ENCODE peak calls at places on chromosomes 7 and 10, in nine cellular contexts. S is neural progenitor cell; P is fibroblast of pulmonary artery; Z is fibroblast of the conjunctiva; I is left lobe of liver; Q is activated effector memory CD4-positive, alpha-beta T cell treated with anti-CD3 and anti-CD28 coated beads, Interleukin-2, amount 50 U/mL, for 16 hours; W is neuronal stem cell; O is RWPE2; R is caudate nucleus. B is an unnamed sample.

GRCh38 chr10:26269754-26270153 is 53.2 kb downstream of the GAD2 start:
- DNase-seq in S (peak; percentile 73), P (peak; percentile 18), Z (no peak), I (no peak), Q (no peak), W (peak; percentile 30), O (no peak), R (no peak), B (no peak)

GRCh38 chr7:121069346-121070100 is 81.0 kb downstream of the CPED1 start:
- DNase-seq in S (no peak), P (peak; percentile 20), Z (no peak), I (no peak), Q (no peak), W (no peak), O (no peak), R (no peak), B (no peak)

GRCh38 chr10:58706836-58707235 is 194.2 kb downstream of the BICC1 start:
- DNase-seq in S (no peak), P (no peak), Z (no peak), I (no peak), Q (no peak), W (no peak), O (no peak), R (no peak), B (no peak)

GRCh38 chr10:48307584-48307983 is 1.1 kb downstream of the MAPK8 start:
- DNase-seq in S (no peak), P (no peak), Z (no peak), I (no peak), Q (no peak), W (no peak), O (no peak), R (no peak), B (no peak)

GRCh38 chr10:75788394-75789205 is 357.2 kb downstream of the LRMDA start:
- DNase-seq in S (no peak), P (peak; percentile 76), Z (peak; percentile 67), I (peak; percentile 59), Q (no peak), W (no peak), O (no peak), R (no peak), B (no peak)

GRCh38 chr7:73526892-73527821 is 5.1 kb upstream of the BAZ1B start:
- DNase-seq in S (peak; percentile 7), P (no peak), Z (no peak), I (no peak), Q (no peak), W (no peak), O (no peak), R (no peak), B (peak; percentile 10)

GRCh38 chr7:134697487-134697886 is 50.8 kb downstream of the BPGM start:
- DNase-seq in S (no peak), P (no peak), Z (no peak), I (no peak), Q (no peak), W (no peak), O (no peak), R (no peak), B (no peak)

GRCh38 chr7:132019718-132020117 is 463.3 kb upstream of the PODXL start:
- DNase-seq in S (no peak), P (no peak), Z (no peak), I (no peak), Q (no peak), W (no peak), O (no peak), R (no peak), B (no peak)

GRCh38 chr7:41886257-41886905 is 183.5 kb upstream of the INHBA start:
- DNase-seq in S (no peak), P (peak; percentile 80), Z (peak; percentile 85), I (no peak), Q (no peak), W (no peak), O (no peak), R (no peak), B (no peak)

GRCh38 chr10:4977025-4977424 is 13.8 kb downstream of the AKR1C1 start:
- DNase-seq in S (no peak), P (no peak), Z (no peak), I (no peak), Q (no peak), W (no peak), O (no peak), R (no peak), B (no peak)

GRCh38 chr10:14039968-14040668 is 290.6 kb downstream of the FRMD4A start:
- DNase-seq in S (no peak), P (peak; percentile 88), Z (peak; percentile 42), I (no peak), Q (no peak), W (no peak), O (no peak), R (no peak), B (no peak)

GRCh38 chr7:97017197-97018125 is 7.2 kb downstream of the DLX5 start:
- DNase-seq in S (peak; percentile 50), P (no peak), Z (no peak), I (no peak), Q (no peak), W (peak; percentile 8), O (no peak), R (no peak), B (no peak)

GRCh38 chr7:143492043-143492471 is 14.4 kb downstream of the TAS2R41 start:
- DNase-seq in S (no peak), P (peak; percentile 75), Z (peak; percentile 51), I (no peak), Q (no peak), W (no peak), O (no peak), R (no peak), B (no peak)

GRCh38 chr10:117242463-117242832 is 1.5 kb downstream of the SLC18A2 start:
- DNase-seq in S (no peak), P (no peak), Z (no peak), I (no peak), Q (no peak), W (no peak), O (no peak), R (no peak), B (no peak)

GRCh38 chr10:127012769-127013152 is 107.5 kb downstream of the DOCK1 start:
- DNase-seq in S (no peak), P (no peak), Z (no peak), I (peak; percentile 91), Q (no peak), W (no peak), O (no peak), R (peak; percentile 19), B (no peak)

GRCh38 chr10:132322621-132323048 is 9.4 kb upstream of the LRRC27 start:
- DNase-seq in S (no peak), P (peak; percentile 68), Z (no peak), I (no peak), Q (no peak), W (no peak), O (no peak), R (no peak), B (peak; percentile 19)

GRCh38 chr10:69456880-69457693 is 5.8 kb downstream of the TSPAN15 start:
- DNase-seq in S (no peak), P (no peak), Z (no peak), I (no peak), Q (no peak), W (no peak), O (no peak), R (no peak), B (no peak)

GRCh38 chr10:132389631-132390454 is 7.2 kb upstream of the PWWP2B start:
- DNase-seq in S (no peak), P (no peak), Z (peak; percentile 43), I (peak; percentile 43), Q (peak; percentile 60), W (no peak), O (peak; percentile 63), R (no peak), B (peak; percentile 82)

GRCh38 chr10:132418520-132419416 is 21.8 kb downstream of the PWWP2B start:
- DNase-seq in S (peak; percentile 49), P (no peak), Z (no peak), I (no peak), Q (no peak), W (no peak), O (no peak), R (no peak), B (no peak)

GRCh38 chr7:139918488-139918887 is 89.4 kb downstream of the TBXAS1 start:
- DNase-seq in S (no peak), P (peak; percentile 56), Z (no peak), I (no peak), Q (no peak), W (no peak), O (no peak), R (no peak), B (no peak)

GRCh38 chr7:33814958-33815735 is 90.2 kb upstream of the BMPER start:
- DNase-seq in S (no peak), P (no peak), Z (no peak), I (no peak), Q (no peak), W (no peak), O (no peak), R (no peak), B (no peak)

GRCh38 chr7:55250313-55250712 is 114.8 kb upstream of the LANCL2 start:
- DNase-seq in S (peak; percentile 66), P (peak; percentile 25), Z (no peak), I (no peak), Q (no peak), W (no peak), O (no peak), R (no peak), B (no peak)

GRCh38 chr10:61923210-61924024 is 21.9 kb downstream of the ARID5B start:
- DNase-seq in S (no peak), P (peak; percentile 75), Z (no peak), I (no peak), Q (no peak), W (no peak), O (no peak), R (no peak), B (no peak)

GRCh38 chr7:104791065-104791464 is 222.9 kb upstream of the KMT2E start:
- DNase-seq in S (peak; percentile 43), P (peak; percentile 43), Z (no peak), I (no peak), Q (no peak), W (no peak), O (no peak), R (no peak), B (no peak)

GRCh38 chr10:115936926-115937755 is 335.9 kb downstream of the GFRA1 start:
- DNase-seq in S (no peak), P (peak; percentile 50), Z (no peak), I (no peak), Q (no peak), W (no peak), O (no peak), R (no peak), B (no peak)

GRCh38 chr10:110212119-110213006 is 5.0 kb downstream of the MXI1 start:
- DNase-seq in S (no peak), P (no peak), Z (no peak), I (no peak), Q (peak; percentile 78), W (no peak), O (no peak), R (no peak), B (no peak)

GRCh38 chr10:99630439-99630838 is 10.2 kb upstream of the SLC25A28 start:
- DNase-seq in S (peak; percentile 14), P (peak; percentile 75), Z (peak; percentile 32), I (peak; percentile 54), Q (no peak), W (no peak), O (no peak), R (no peak), B (no peak)

GRCh38 chr10:44016101-44016500 is 367.4 kb upstream of the ZNF32 start:
- DNase-seq in S (no peak), P (no peak), Z (no peak), I (no peak), Q (no peak), W (no peak), O (no peak), R (no peak), B (no peak)

GRCh38 chr10:1359599-1359955 is 303.4 kb downstream of the WDR37 start:
- DNase-seq in S (no peak), P (no peak), Z (no peak), I (no peak), Q (no peak), W (no peak), O (no peak), R (no peak), B (no peak)

GRCh38 chr7:146146866-146147265 is 30.3 kb downstream of the CNTNAP2 start:
- DNase-seq in S (no peak), P (peak; percentile 68), Z (peak; percentile 62), I (no peak), Q (no peak), W (no peak), O (no peak), R (no peak), B (no peak)

GRCh38 chr10:4833286-4833685 is 7.3 kb downstream of the AKR1E2 start:
- DNase-seq in S (no peak), P (no peak), Z (no peak), I (peak; percentile 21), Q (no peak), W (no peak), O (no peak), R (no peak), B (no peak)

B was measured in chondrocyte.